ENCODE peak calls at places on chromosomes 6 and 20, in five cellular contexts. One of them, this sample, is unnamed.

GRCh38 chr6:170097505-170098427 is 193.1 kb downstream of the DLL1 start:
- DNase-seq in NCI-H1092: no peak
- DNase-seq in activated naive CD4-positive, alpha-beta T cell: no peak
- DNase-seq in body of pancreas: no peak
- DNase-seq in foreskin melanocyte: no peak
- DNase-seq in this sample: no peak

GRCh38 chr20:1964659-1965405 is 29.0 kb downstream of the PDYN start:
- DNase-seq in NCI-H1092: no peak
- DNase-seq in body of pancreas: no peak
- DNase-seq in foreskin melanocyte: no peak
- DNase-seq in activated naive CD4-positive, alpha-beta T cell: no peak
- DNase-seq in this sample: no peak

GRCh38 chr6:156423075-156423474 is 354.1 kb upstream of the ARID1B start:
- DNase-seq in foreskin melanocyte: no peak
- DNase-seq in NCI-H1092: no peak
- DNase-seq in body of pancreas: no peak
- DNase-seq in activated naive CD4-positive, alpha-beta T cell: no peak
- DNase-seq in this sample: no peak

GRCh38 chr6:82555801-82556200 is 192.2 kb downstream of the TPBG start:
- DNase-seq in NCI-H1092: no peak
- DNase-seq in foreskin melanocyte: no peak
- DNase-seq in activated naive CD4-positive, alpha-beta T cell: no peak
- DNase-seq in body of pancreas: no peak
- DNase-seq in this sample: no peak

GRCh38 chr20:15702161-15702560 is 871.1 kb downstream of the KIF16B start:
- DNase-seq in NCI-H1092: no peak
- DNase-seq in body of pancreas: no peak
- DNase-seq in foreskin melanocyte: no peak
- DNase-seq in activated naive CD4-positive, alpha-beta T cell: no peak
- DNase-seq in this sample: no peak

GRCh38 chr6:56514395-56514794 is 128.3 kb downstream of the DST start:
- DNase-seq in body of pancreas: no peak
- DNase-seq in NCI-H1092: no peak
- DNase-seq in foreskin melanocyte: no peak
- DNase-seq in activated naive CD4-positive, alpha-beta T cell: no peak
- DNase-seq in this sample: no peak

GRCh38 chr6:11731423-11731822 is 47.2 kb downstream of the ADTRP start:
- DNase-seq in foreskin melanocyte: no peak
- DNase-seq in body of pancreas: peak
- DNase-seq in activated naive CD4-positive, alpha-beta T cell: no peak
- DNase-seq in NCI-H1092: no peak
- DNase-seq in this sample: peak

GRCh38 chr20:61725145-61725544 is 340.5 kb downstream of the TAF4 start:
- DNase-seq in activated naive CD4-positive, alpha-beta T cell: no peak
- DNase-seq in body of pancreas: no peak
- DNase-seq in foreskin melanocyte: no peak
- DNase-seq in NCI-H1092: no peak
- DNase-seq in this sample: no peak